ENCODE peak calls at places on chromosome 15, in ten cellular contexts. T, P, M, R, S, Z, C, E, A and B are unnamed samples.

GRCh38 chr15:85834651-85835050 is 39.9 kb upstream of the KLHL25 start:
- DNase-seq in T (no peak), P (no peak), M (no peak), R (no peak), S (no peak), Z (no peak), C (no peak), E (no peak), A (no peak), B (no peak)

GRCh38 chr15:40430271-40430805 is 10.4 kb upstream of the BAHD1 start:
- DNase-seq in T (no peak), P (no peak), M (no peak), R (no peak), S (no peak), Z (no peak), C (peak; percentile 32), E (no peak), A (no peak), B (no peak)

GRCh38 chr15:70271422-70272088 is 173.8 kb upstream of the TLE3 start:
- DNase-seq in T (peak; percentile 30), P (peak; percentile 93), M (peak; percentile 89), R (no peak), S (peak; percentile 85), Z (peak; percentile 73), C (peak; percentile 98), E (no peak), A (no peak), B (no peak)

GRCh38 chr15:58934521-58934920 is 1.0 kb upstream of the SLTM start:
- DNase-seq in T (no peak), P (peak; percentile 78), M (no peak), R (no peak), S (no peak), Z (peak; percentile 32), C (no peak), E (no peak), A (no peak), B (no peak)

GRCh38 chr15:74443100-74443909 is 9.5 kb upstream of the SEMA7A start:
- DNase-seq in T (no peak), P (no peak), M (peak; percentile 29), R (no peak), S (no peak), Z (peak; percentile 57), C (peak; percentile 88), E (no peak), A (no peak), B (no peak)

GRCh38 chr15:50135123-50135541 is 16.1 kb upstream of the ATP8B4 start:
- DNase-seq in T (no peak), P (no peak), M (no peak), R (no peak), S (no peak), Z (no peak), C (peak; percentile 66), E (no peak), A (no peak), B (no peak)

GRCh38 chr15:42045211-42045615 is 24.4 kb upstream of the PLA2G4E start:
- DNase-seq in T (no peak), P (no peak), M (no peak), R (no peak), S (no peak), Z (no peak), C (no peak), E (no peak), A (no peak), B (no peak)

GRCh38 chr15:95557226-95558046 is 773.1 kb upstream of the NR2F2 start:
- DNase-seq in T (no peak), P (peak; percentile 77), M (no peak), R (no peak), S (peak; percentile 68), Z (peak; percentile 93), C (peak; percentile 96), E (no peak), A (no peak), B (peak; percentile 12)

GRCh38 chr15:41559489-41560177 is 621 bp downstream of the TYRO3 start:
- DNase-seq in T (no peak), P (no peak), M (no peak), R (no peak), S (no peak), Z (no peak), C (no peak), E (peak; percentile 10), A (no peak), B (no peak)

GRCh38 chr15:65300924-65301441 is 3.5 kb upstream of the RNU5B-1 start:
- DNase-seq in T (no peak), P (no peak), M (no peak), R (no peak), S (no peak), Z (no peak), C (no peak), E (no peak), A (no peak), B (no peak)

GRCh38 chr15:41730543-41730942 is 43.7 kb upstream of the MAPKBP1 start:
- DNase-seq in T (no peak), P (no peak), M (no peak), R (no peak), S (no peak), Z (no peak), C (no peak), E (no peak), A (no peak), B (no peak)

DNA sequence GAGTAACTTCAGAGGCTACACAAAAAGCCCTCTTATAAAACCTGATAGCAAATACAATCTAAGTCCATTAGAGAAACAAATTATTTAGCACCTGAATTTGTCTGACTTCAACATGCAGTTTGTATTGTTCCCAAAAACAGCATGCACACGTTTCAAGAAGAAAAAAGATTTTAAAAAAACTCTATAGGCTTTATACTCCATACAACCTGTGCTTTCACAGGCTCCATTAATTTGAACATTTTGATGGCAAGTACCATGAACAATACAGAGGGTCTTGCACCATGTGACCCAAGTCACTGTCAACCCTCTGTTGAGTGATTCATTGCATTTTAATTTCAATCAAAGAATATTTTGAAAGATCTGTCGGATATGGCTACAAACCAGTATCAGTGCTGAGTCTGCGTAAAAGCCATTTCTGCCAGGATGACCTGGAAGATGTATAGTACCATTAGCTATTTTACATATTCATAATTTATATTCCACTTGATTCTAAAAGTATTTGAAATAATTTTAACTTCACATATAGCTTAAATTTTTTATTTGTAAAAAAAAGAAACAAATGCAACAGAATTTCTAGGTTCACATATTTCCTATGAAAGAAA is 13.2 kb downstream of the ANXA2 start:
- DNase-seq in T (no peak), P (no peak), M (no peak), R (no peak), S (no peak), Z (no peak), C (no peak), E (no peak), A (no peak), B (no peak)
- H3K4me1 ChIP-seq in T (peaks cover 45% of the 10 kb centered on the region), P (peaks cover 23% of the 10 kb centered on the region), M (no peaks in the 10 kb centered on the region), R (peaks cover 78% of the 10 kb centered on the region), S (peaks cover 99% of the 10 kb centered on the region), Z (peaks cover 82% of the 10 kb centered on the region), C (peaks cover 26% of the 10 kb centered on the region), E (peaks cover 8% of the 10 kb centered on the region), A (peaks cover 93% of the 10 kb centered on the region), B (peaks cover 3% of the 10 kb centered on the region)

DNA sequence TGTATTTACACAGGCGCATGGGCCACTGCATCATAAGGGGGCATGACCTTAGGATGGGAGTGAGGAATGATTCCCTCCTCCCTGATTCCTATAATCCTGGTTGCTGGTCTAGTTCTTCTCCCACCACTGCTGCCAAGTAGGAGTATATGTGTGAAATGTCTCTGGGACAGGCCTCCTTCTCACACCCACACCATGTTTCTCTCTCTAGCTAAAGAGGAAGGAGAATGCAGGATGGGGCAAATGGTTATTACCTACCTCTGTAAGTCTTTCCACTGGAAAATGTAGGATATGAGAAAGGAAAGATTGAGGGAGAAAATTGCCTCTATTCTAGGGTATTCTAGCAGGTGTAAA is 159.2 kb downstream of the THSD4 start:
- DNase-seq in T (no peak), P (no peak), M (no peak), R (no peak), S (no peak), Z (no peak), C (no peak), E (no peak), A (no peak), B (no peak)
- H3K4me1 ChIP-seq in T (no peaks in the 10 kb centered on the region), P (peaks cover 70% of the 10 kb centered on the region), M (no peaks in the 10 kb centered on the region), R (peaks cover 29% of the 10 kb centered on the region), S (peaks cover 31% of the 10 kb centered on the region), Z (peaks cover 50% of the 10 kb centered on the region), C (peaks cover 19% of the 10 kb centered on the region), E (no peaks in the 10 kb centered on the region), A (peaks cover 19% of the 10 kb centered on the region), B (no peaks in the 10 kb centered on the region)

GRCh38 chr15:79964232-79964820 is 6.7 kb downstream of the BCL2A1 start:
- DNase-seq in T (no peak), P (no peak), M (no peak), R (no peak), S (no peak), Z (no peak), C (no peak), E (no peak), A (no peak), B (no peak)

GRCh38 chr15:79969175-79969574 is 1.8 kb downstream of the BCL2A1 start:
- DNase-seq in T (no peak), P (no peak), M (no peak), R (no peak), S (no peak), Z (no peak), C (no peak), E (no peak), A (no peak), B (no peak)

GRCh38 chr15:79965836-79966630 is 5.0 kb downstream of the BCL2A1 start:
- DNase-seq in T (no peak), P (no peak), M (no peak), R (no peak), S (no peak), Z (no peak), C (peak; percentile 67), E (no peak), A (no peak), B (no peak)

GRCh38 chr15:79967331-79968182 is 3.4 kb downstream of the BCL2A1 start:
- DNase-seq in T (no peak), P (no peak), M (no peak), R (no peak), S (no peak), Z (no peak), C (peak; percentile 27), E (no peak), A (no peak), B (no peak)

DNA sequence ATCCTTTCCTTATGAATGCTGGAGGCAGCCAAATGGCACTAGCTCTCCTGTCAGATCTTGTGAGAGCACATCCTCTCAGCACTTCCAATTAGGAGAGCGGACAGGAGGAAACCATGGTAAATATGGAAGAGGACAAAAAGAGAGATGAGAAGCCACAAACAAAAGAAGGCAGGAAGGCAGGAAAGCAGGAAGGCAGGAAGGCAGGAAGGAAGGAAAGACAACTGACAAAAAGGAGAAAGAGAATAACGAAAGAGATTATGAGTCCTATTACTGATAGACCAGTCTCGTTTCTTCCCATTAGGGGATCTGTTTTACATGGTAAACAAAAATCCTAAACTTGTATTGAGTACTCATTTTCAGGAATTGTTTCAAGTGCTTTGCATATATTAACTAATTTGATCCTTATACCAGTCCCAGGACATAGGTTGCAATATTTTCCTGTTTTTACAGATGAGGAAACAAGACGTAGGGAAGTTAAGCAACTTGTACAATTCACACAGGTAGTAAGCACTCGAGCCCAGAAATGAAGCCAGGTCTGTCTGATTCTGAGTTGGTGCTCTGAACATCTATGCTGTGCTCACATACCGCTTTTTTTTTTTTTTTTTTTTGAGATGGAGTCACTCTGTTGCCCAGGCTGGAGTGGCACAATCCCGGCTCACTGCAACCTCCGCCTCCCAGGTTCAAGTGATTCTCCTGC is 4.2 kb downstream of the BCL2A1 start:
- DNase-seq in T (no peak), P (no peak), M (no peak), R (no peak), S (no peak), Z (no peak), C (no peak), E (no peak), A (no peak), B (no peak)
- H3K4me1 ChIP-seq in T (no peaks in the 10 kb centered on the region), P (no peaks in the 10 kb centered on the region), M (no peaks in the 10 kb centered on the region), R (peaks cover 11% of the 10 kb centered on the region), S (no peaks in the 10 kb centered on the region), Z (peaks cover 7% of the 10 kb centered on the region), C (peaks cover 7% of the 10 kb centered on the region), E (peaks cover 27% of the 10 kb centered on the region), A (no peaks in the 10 kb centered on the region), B (peaks cover 5% of the 10 kb centered on the region)

GRCh38 chr15:92902723-92903587 is 2.8 kb downstream of the CHD2 start:
- DNase-seq in T (no peak), P (no peak), M (no peak), R (no peak), S (no peak), Z (peak; percentile 49), C (no peak), E (no peak), A (no peak), B (no peak)
- H3K4me1 ChIP-seq in T (peaks cover 46% of the 10 kb centered on the region), P (peaks cover 36% of the 10 kb centered on the region), M (no peaks in the 10 kb centered on the region), R (peaks cover 69% of the 10 kb centered on the region), S (peaks cover 67% of the 10 kb centered on the region), Z (peaks cover 46% of the 10 kb centered on the region), C (peaks cover 13% of the 10 kb centered on the region), E (peaks cover 40% of the 10 kb centered on the region), A (peaks cover 89% of the 10 kb centered on the region), B (peaks cover 8% of the 10 kb centered on the region)